ENCODE peak calls at places on chromosomes 11 and 22, in six cellular contexts. Q is iris pigment epithelial cell, F is adrenal gland, U is suprapubic skin, Z is pulmonary artery endothelial cell, A is NCI-H1105 treated with DMSO at 0.1 percent for 48 hours. S is an unnamed sample.

GRCh38 chr11:19447150-19447566 is 206.4 kb upstream of the E2F8 start:
- DNase-seq in Q (peak; percentile 35), U (no peak), Z (no peak), F (no peak), A (no peak), S (no peak)

GRCh38 chr11:28743101-28743550 is 634.9 kb downstream of the METTL15 start:
- DNase-seq in A (peak; percentile 8), U (no peak), F (no peak), Q (peak; percentile 41), Z (peak; percentile 65), S (no peak)

GRCh38 chr11:131687291-131688055 is 317.1 kb downstream of the NTM start:
- DNase-seq in F (no peak), U (no peak), Q (no peak), Z (no peak), A (no peak), S (no peak)

GRCh38 chr11:128488471-128488870 is 98.9 kb downstream of the ETS1 start:
- DNase-seq in A (no peak), Z (no peak), U (no peak), F (no peak), Q (peak; percentile 96), S (no peak)

GRCh38 chr11:34823639-34824038 is 92.5 kb downstream of the APIP start:
- DNase-seq in Q (no peak), A (no peak), U (no peak), Z (no peak), F (no peak), S (no peak)

GRCh38 chr11:35750981-35751663 is 88.5 kb downstream of the TRIM44 start:
- DNase-seq in Z (no peak), Q (no peak), F (no peak), U (no peak), A (no peak), S (no peak)

GRCh38 chr11:106959800-106960199 is 58.5 kb downstream of the GUCY1A2 start:
- DNase-seq in Z (no peak), Q (peak; percentile 62), U (no peak), F (no peak), A (no peak), S (no peak)

GRCh38 chr22:42920101-42920820 is 63.2 kb upstream of the ARFGAP3 start:
- DNase-seq in U (no peak), Z (no peak), A (no peak), Q (peak; percentile 56), F (peak; percentile 56), S (no peak)

GRCh38 chr22:28014141-28015055 is 95.3 kb upstream of the PITPNB start:
- DNase-seq in Z (no peak), Q (no peak), U (no peak), F (no peak), A (peak; percentile 84), S (peak; percentile 7)

GRCh38 chr11:45264839-45265515 is 21.2 kb downstream of the SYT13 start:
- DNase-seq in F (no peak), A (no peak), U (no peak), Q (peak; percentile 85), Z (peak; percentile 60), S (no peak)

GRCh38 chr11:40099391-40100169 is 1359.9 kb downstream of the LRRC4C start:
- DNase-seq in U (no peak), Q (no peak), F (no peak), A (no peak), Z (no peak), S (no peak)

GRCh38 chr11:12524865-12525264 is 147.5 kb downstream of the PARVA start:
- DNase-seq in U (no peak), Q (no peak), A (no peak), Z (no peak), F (no peak), S (peak; percentile 40)

GRCh38 chr11:83195649-83196048 is 2.1 kb downstream of the ANKRD42 start:
- DNase-seq in U (no peak), A (no peak), Q (no peak), Z (no peak), F (no peak), S (no peak)

GRCh38 chr11:31794546-31794945 is 16.6 kb downstream of the PAX6 start:
- DNase-seq in A (no peak), Q (no peak), F (no peak), Z (no peak), U (no peak), S (no peak)

GRCh38 chr11:13009921-13010736 is 1.0 kb downstream of the RASSF10 start:
- DNase-seq in F (no peak), Q (peak; percentile 28), A (peak; percentile 50), Z (no peak), U (peak; percentile 64), S (no peak)

GRCh38 chr11:71420455-71421241 is 27.5 kb downstream of the DHCR7 start:
- DNase-seq in F (peak; percentile 65), U (no peak), Z (no peak), A (peak; percentile 23), Q (peak; percentile 60), S (no peak)

S was measured in left ventricle myocardium inferior.